ENCODE peak calls at places on chromosome 6, in ten cellular contexts. F is CD4-positive, alpha-beta T cell; W is uterus; J is tibial artery; M is spleen; X is psoas muscle; Y is breast epithelium; H is K562; A is fibroblast of lung; E is RWPE1. P is an unnamed sample.

GRCh38 chr6:117345292-117345610 is 79.9 kb downstream of the VGLL2 start:
- DNase-seq in W (no peak), Y (no peak), E (no peak), X (no peak), A (no peak), F (no peak), H (no peak), J (no peak), M (no peak), P (no peak)

GRCh38 chr6:84645000-84645399 is 119.4 kb downstream of the TBX18 start:
- DNase-seq in Y (no peak), E (peak), A (peak), J (no peak), M (no peak), W (no peak), H (no peak), X (no peak), F (no peak), P (no peak)

GRCh38 chr6:72642435-72642834 is 20.6 kb downstream of the KCNQ5 start:
- DNase-seq in J (no peak), Y (no peak), X (no peak), H (no peak), F (no peak), W (no peak), A (no peak), M (no peak), E (no peak), P (no peak)

GRCh38 chr6:64335195-64335594 is 699.6 kb downstream of the PHF3 start:
- DNase-seq in W (no peak), X (no peak), E (no peak), Y (no peak), F (no peak), A (no peak), M (no peak), H (no peak), J (no peak), P (no peak)

GRCh38 chr6:23890543-23891227 is 235.3 kb upstream of the NRSN1 start:
- DNase-seq in W (no peak), Y (no peak), H (no peak), A (peak), F (no peak), M (no peak), X (no peak), J (no peak), E (no peak), P (no peak)

GRCh38 chr6:50952092-50952932 is 133.6 kb downstream of the TFAP2B start:
- DNase-seq in M (no peak), J (no peak), E (no peak), X (no peak), H (peak), Y (no peak), F (no peak), A (no peak), W (no peak), P (no peak)

GRCh38 chr6:46338098-46338497 is 153.2 kb downstream of the RCAN2 start:
- DNase-seq in M (no peak), X (no peak), E (no peak), Y (no peak), W (no peak), H (no peak), J (no peak), A (no peak), F (no peak), P (no peak)

GRCh38 chr6:151629791-151630190 is 136.0 kb downstream of the CCDC170 start:
- DNase-seq in H (no peak), M (no peak), E (no peak), Y (no peak), A (no peak), F (no peak), J (no peak), X (no peak), W (no peak), P (no peak)

GRCh38 chr6:135322427-135323201 is 141.5 kb downstream of the MYB start:
- DNase-seq in M (no peak), F (no peak), A (no peak), J (no peak), W (no peak), X (no peak), H (no peak), E (no peak), Y (no peak), P (no peak)

GRCh38 chr6:71408966-71409723 is 120.5 kb downstream of the OGFRL1 start:
- DNase-seq in H (no peak), J (no peak), F (no peak), M (no peak), A (no peak), E (no peak), W (no peak), X (no peak), Y (no peak), P (no peak)

GRCh38 chr6:110618591-110619267 is 142.3 kb upstream of the SLC22A16 start:
- DNase-seq in W (no peak), M (no peak), F (no peak), A (peak), J (no peak), X (no peak), H (no peak), E (peak), Y (no peak), P (no peak)

GRCh38 chr6:10800810-10801209 is 37.5 kb downstream of the MAK start:
- DNase-seq in W (no peak), Y (no peak), F (no peak), M (no peak), H (no peak), X (no peak), E (peak), A (peak), J (no peak), P (no peak)

GRCh38 chr6:149140137-149140909 is 177.2 kb upstream of the TAB2 start:
- DNase-seq in X (no peak), E (no peak), A (no peak), Y (no peak), W (no peak), F (peak), M (peak), J (no peak), H (peak), P (no peak)

GRCh38 chr6:137873273-137873762 is 6.3 kb downstream of the TNFAIP3 start:
- DNase-seq in X (peak), A (peak), Y (no peak), H (no peak), M (no peak), W (peak), F (no peak), E (peak), J (peak), P (peak)

GRCh38 chr6:3849681-3850450 is 693 bp downstream of the FAM50B start:
- DNase-seq in E (no peak), X (peak), H (no peak), M (peak), A (peak), J (no peak), W (peak), Y (no peak), F (peak), P (peak)

GRCh38 chr6:89976141-89977020 is 82.1 kb downstream of the GJA10 start:
- DNase-seq in X (no peak), Y (no peak), F (no peak), A (no peak), W (no peak), M (no peak), E (no peak), H (no peak), J (no peak), P (no peak)

GRCh38 chr6:446418-447366 is 55.1 kb downstream of the IRF4 start:
- DNase-seq in J (peak), A (no peak), H (no peak), F (peak), X (no peak), W (no peak), M (peak), E (no peak), Y (no peak), P (no peak)

GRCh38 chr6:62612526-62612925 is 326.5 kb upstream of the KHDRBS2 start:
- DNase-seq in X (no peak), J (no peak), E (no peak), Y (no peak), W (no peak), H (no peak), F (no peak), A (no peak), M (no peak), P (no peak)

GRCh38 chr6:157063176-157063934 is 260.0 kb downstream of the TMEM242 start:
- DNase-seq in W (no peak), X (no peak), E (peak), M (no peak), J (no peak), Y (no peak), A (no peak), F (no peak), H (no peak), P (no peak)

GRCh38 chr6:143689852-143690251 is 12.1 kb downstream of the PHACTR2 start:
- DNase-seq in A (no peak), M (no peak), J (no peak), F (no peak), W (no peak), E (no peak), H (no peak), Y (no peak), X (no peak), P (no peak)

GRCh38 chr6:137850137-137850714 is 16.8 kb upstream of the TNFAIP3 start:
- DNase-seq in W (no peak), M (no peak), Y (no peak), J (no peak), E (no peak), X (no peak), H (no peak), F (no peak), A (no peak), P (no peak)

GRCh38 chr6:89023591-89024441 is 56.7 kb upstream of the PNRC1 start:
- DNase-seq in M (no peak), W (no peak), E (peak), Y (no peak), X (no peak), F (no peak), H (no peak), A (peak), J (no peak), P (peak)

GRCh38 chr6:38088794-38089193 is 269.3 kb downstream of the ZFAND3 start:
- DNase-seq in A (no peak), Y (no peak), X (no peak), H (no peak), E (no peak), W (no peak), M (no peak), J (no peak), F (no peak), P (no peak)

GRCh38 chr6:109800771-109801170 is 109.7 kb downstream of the FIG4 start:
- DNase-seq in Y (no peak), W (no peak), F (no peak), A (no peak), J (no peak), H (no peak), E (no peak), M (no peak), X (no peak), P (no peak)

GRCh38 chr6:2765896-2766766 is 938 bp downstream of the WRNIP1 start:
- DNase-seq in X (peak), H (peak), E (peak), Y (no peak), M (peak), J (peak), W (peak), F (no peak), A (peak), P (peak)

GRCh38 chr6:141653590-141653989 is 479.1 kb upstream of the GJE1 start:
- DNase-seq in H (no peak), Y (no peak), X (no peak), A (peak), F (no peak), J (no peak), E (no peak), M (no peak), W (no peak), P (no peak)

GRCh38 chr6:111746983-111747773 is 126.1 kb downstream of the FYN start:
- DNase-seq in M (no peak), E (no peak), X (no peak), W (no peak), Y (no peak), H (no peak), A (no peak), F (no peak), J (no peak), P (no peak)

GRCh38 chr6:154993710-154994109 is 1.4 kb upstream of the TIAM2 start:
- DNase-seq in Y (no peak), J (no peak), X (no peak), M (no peak), W (no peak), A (no peak), H (no peak), E (no peak), F (no peak), P (no peak)

GRCh38 chr6:30619561-30619960 is 1.9 kb downstream of the MRPS18B start:
- DNase-seq in A (no peak), X (no peak), H (no peak), Y (no peak), M (no peak), W (no peak), E (no peak), J (no peak), F (no peak), P (no peak)

GRCh38 chr6:168678588-168678987 is 237.6 kb downstream of the SMOC2 start:
- DNase-seq in M (no peak), J (no peak), W (no peak), Y (no peak), H (no peak), X (no peak), E (no peak), F (no peak), A (no peak), P (no peak)

GRCh38 chr6:56713285-56713684 is 70.6 kb upstream of the DST start:
- DNase-seq in Y (no peak), J (no peak), E (peak), A (peak), F (no peak), M (no peak), W (peak), H (no peak), X (peak), P (peak)
- H3K27ac ChIP-seq in Y (no peak), J (peak), E (peak), A (peak), F (no peak), M (no peak), W (no peak), H (no peak), X (peak), P (peak)

DNA sequence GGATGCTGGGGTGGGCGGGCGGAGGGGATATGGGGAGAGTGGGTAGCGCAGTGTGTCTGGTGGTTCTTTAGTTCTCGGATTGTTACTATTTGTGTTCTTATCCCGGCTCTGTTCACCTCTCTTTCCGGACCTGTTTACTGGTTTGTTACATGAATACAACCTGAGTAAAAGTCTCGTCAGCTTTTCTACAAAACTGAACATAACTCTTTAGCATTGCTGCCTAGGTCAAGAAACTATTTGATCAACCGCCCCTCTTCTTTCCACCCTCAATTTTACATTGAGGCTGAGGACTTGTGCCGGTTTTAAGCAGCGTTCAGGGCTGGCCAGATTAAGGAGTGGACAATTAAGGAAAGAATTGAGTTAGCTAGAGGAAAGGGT is 625 bp downstream of the ABT1 start:
- DNase-seq in E (no peak), H (no peak), J (no peak), X (no peak), F (no peak), M (no peak), W (no peak), Y (no peak), A (no peak), P (peak)
- H3K27ac ChIP-seq in E (peak), H (peak), J (peak), X (peak), F (peak), M (peak), W (peak), Y (peak), A (peak), P (peak)

GRCh38 chr6:35165630-35166071 is 24.5 kb upstream of the TCP11 start:
- DNase-seq in M (no peak), H (no peak), E (peak), Y (no peak), X (no peak), F (no peak), J (no peak), A (no peak), W (no peak), P (no peak)
- H3K27ac ChIP-seq in M (no peak), H (no peak), E (no peak), Y (peak), X (no peak), F (no peak), J (peak), A (no peak), W (no peak), P (peak)

GRCh38 chr6:101722991-101723579 is 329.6 kb downstream of the GRIK2 start:
- DNase-seq in E (peak), A (peak), H (no peak), M (no peak), W (no peak), J (no peak), F (no peak), Y (no peak), X (no peak), P (no peak)

GRCh38 chr6:101728388-101728787 is 334.9 kb downstream of the GRIK2 start:
- DNase-seq in H (no peak), Y (no peak), M (no peak), J (no peak), W (no peak), A (no peak), X (no peak), F (no peak), E (no peak), P (no peak)

GRCh38 chr6:101716810-101717209 is 323.3 kb downstream of the GRIK2 start:
- DNase-seq in M (no peak), F (no peak), Y (no peak), H (no peak), J (no peak), E (no peak), W (no peak), A (no peak), X (no peak), P (no peak)

GRCh38 chr6:101722481-101722880 is 329.0 kb downstream of the GRIK2 start:
- DNase-seq in E (no peak), Y (no peak), X (no peak), W (no peak), J (no peak), F (no peak), M (no peak), H (no peak), A (no peak), P (no peak)
- H3K27ac ChIP-seq in E (no peak), Y (no peak), X (no peak), W (no peak), J (no peak), F (no peak), M (no peak), H (no peak), A (peak), P (peak)

GRCh38 chr6:121498481-121499276 is 63.2 kb downstream of the GJA1 start:
- DNase-seq in F (no peak), Y (no peak), M (no peak), E (no peak), A (no peak), W (peak), X (no peak), J (no peak), H (no peak), P (no peak)
- H3K27ac ChIP-seq in F (no peak), Y (peak), M (no peak), E (no peak), A (no peak), W (peak), X (no peak), J (peak), H (no peak), P (no peak)

GRCh38 chr6:163525926-163526325 is 111.4 kb downstream of the QKI start:
- DNase-seq in W (no peak), A (no peak), J (no peak), X (no peak), F (no peak), H (no peak), E (no peak), M (no peak), Y (no peak), P (peak)

GRCh38 chr6:163529605-163530004 is 115.1 kb downstream of the QKI start:
- DNase-seq in J (no peak), X (no peak), H (no peak), M (no peak), A (peak), W (no peak), E (peak), F (no peak), Y (no peak), P (peak)

GRCh38 chr6:163522033-163522432 is 107.5 kb downstream of the QKI start:
- DNase-seq in Y (no peak), M (no peak), F (no peak), W (no peak), H (no peak), A (no peak), J (no peak), E (no peak), X (no peak), P (no peak)

GRCh38 chr6:163530406-163530805 is 115.9 kb downstream of the QKI start:
- DNase-seq in A (no peak), M (no peak), W (no peak), J (no peak), X (no peak), E (no peak), F (no peak), H (no peak), Y (no peak), P (no peak)

DNA sequence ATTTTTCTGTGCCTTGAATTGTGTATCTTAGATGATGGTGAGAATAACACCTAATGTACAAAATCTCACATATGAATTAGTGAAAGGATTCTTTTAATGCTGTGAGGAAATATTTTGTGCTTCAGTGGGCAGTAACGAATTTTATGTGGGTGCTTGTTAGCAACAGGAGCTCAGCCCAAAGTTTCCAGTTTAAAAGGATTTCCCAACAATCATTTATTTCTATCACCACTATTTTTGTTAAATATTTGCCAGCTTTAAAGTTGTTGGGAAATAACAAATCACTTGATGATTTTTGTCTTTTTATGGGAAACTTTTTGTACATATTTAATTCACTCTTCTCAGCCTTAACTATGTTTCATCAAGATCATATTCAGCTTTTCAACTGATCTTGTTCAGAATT is 111.8 kb downstream of the QKI start:
- DNase-seq in A (no peak), W (no peak), Y (no peak), H (no peak), J (no peak), E (no peak), F (no peak), X (no peak), M (no peak), P (no peak)
- H3K27ac ChIP-seq in A (no peak), W (no peak), Y (no peak), H (no peak), J (no peak), E (no peak), F (no peak), X (peak), M (no peak), P (peak)